ENCODE peak calls at places on chromosomes 7 and 10, in five cellular contexts. R is hepatocyte, G is GM10248, N is MCF 10A, P is K562. V is an unnamed sample.

GRCh38 chr7:27921081-27921836 is 181.3 kb downstream of the TAX1BP1 start:
- DNase-seq in R (peak), G (peak), N (peak), P (peak), V (no peak)

GRCh38 chr10:8230887-8231286 is 176.4 kb downstream of the GATA3 start:
- DNase-seq in R (no peak), G (no peak), N (no peak), P (no peak), V (no peak)

GRCh38 chr7:150947761-150948680 is 30.1 kb downstream of the KCNH2 start:
- DNase-seq in R (no peak), G (no peak), N (no peak), P (peak), V (peak)

GRCh38 chr7:41855798-41856197 is 152.9 kb upstream of the INHBA start:
- DNase-seq in R (no peak), G (no peak), N (peak), P (no peak), V (no peak)

GRCh38 chr7:143405671-143406352 is 2.8 kb downstream of the EPHA1 start:
- DNase-seq in R (no peak), G (no peak), N (no peak), P (no peak), V (no peak)

GRCh38 chr7:26461508-26461907 is 169.8 kb downstream of the SNX10 start:
- DNase-seq in R (no peak), G (no peak), N (no peak), P (no peak), V (no peak)

GRCh38 chr7:23765943-23766342 is 55.9 kb downstream of the STK31 start:
- DNase-seq in R (no peak), G (no peak), N (no peak), P (no peak), V (no peak)

GRCh38 chr10:107034023-107034422 is 130.5 kb downstream of the SORCS1 start:
- DNase-seq in R (no peak), G (no peak), N (no peak), P (no peak), V (no peak)

GRCh38 chr10:62805139-62806092 is 896 bp downstream of the ADO start:
- DNase-seq in R (peak), G (peak), N (peak), P (peak), V (peak)

GRCh38 chr10:683448-684071 is 5.9 kb downstream of the DIP2C start:
- DNase-seq in R (peak), G (no peak), N (peak), P (no peak), V (no peak)
- TF ChIP-seq CTCF in R (no peak), G (no peak), N (no peak), P (no peak), V (no peak)

GRCh38 chr10:116470768-116471415 is 43.2 kb downstream of the PNLIPRP3 start:
- DNase-seq in R (peak), G (no peak), N (peak), P (peak), V (no peak)
- TF ChIP-seq CTCF in R (peak), G (no peak), N (peak), P (no peak), V (peak)

GRCh38 chr7:35727571-35727970 is 32.6 kb upstream of the HERPUD2 start:
- DNase-seq in R (no peak), G (peak), N (peak), P (no peak), V (no peak)
- TF ChIP-seq CTCF in R (no peak), G (peak), N (no peak), P (no peak), V (no peak)

GRCh38 chr10:72258617-72259016 is 15.1 kb upstream of the DDIT4 start:
- DNase-seq in R (no peak), G (no peak), N (no peak), P (no peak), V (no peak)
- TF ChIP-seq CTCF in R (no peak), G (no peak), N (no peak), P (peak), V (no peak)

GRCh38 chr7:51190950-51191349 is 125.7 kb downstream of the COBL start:
- DNase-seq in R (no peak), G (no peak), N (no peak), P (no peak), V (no peak)

GRCh38 chr7:51186531-51186930 is 130.1 kb downstream of the COBL start:
- DNase-seq in R (peak), G (no peak), N (no peak), P (no peak), V (no peak)

GRCh38 chr7:51189777-51190176 is 126.8 kb downstream of the COBL start:
- DNase-seq in R (no peak), G (no peak), N (no peak), P (no peak), V (no peak)

GRCh38 chr7:51188987-51189386 is 127.6 kb downstream of the COBL start:
- DNase-seq in R (no peak), G (no peak), N (no peak), P (no peak), V (no peak)

GRCh38 chr7:51187941-51188340 is 128.7 kb downstream of the COBL start:
- DNase-seq in R (peak), G (no peak), N (no peak), P (no peak), V (no peak)
- TF ChIP-seq CTCF in R (peak), G (no peak), N (no peak), P (peak), V (no peak)

GRCh38 chr7:83484266-83484665 is 164.7 kb downstream of the SEMA3E start:
- DNase-seq in R (no peak), G (no peak), N (no peak), P (no peak), V (no peak)

GRCh38 chr7:83486957-83487356 is 162.0 kb downstream of the SEMA3E start:
- DNase-seq in R (no peak), G (no peak), N (no peak), P (no peak), V (no peak)

GRCh38 chr7:83486536-83486935 is 162.4 kb downstream of the SEMA3E start:
- DNase-seq in R (no peak), G (no peak), N (peak), P (no peak), V (no peak)
- TF ChIP-seq CTCF in R (no peak), G (no peak), N (no peak), P (no peak), V (no peak)

GRCh38 chr7:128954150-128954549 is 16.4 kb downstream of the IRF5 start:
- DNase-seq in R (no peak), G (no peak), N (no peak), P (no peak), V (no peak)

GRCh38 chr7:128957613-128958012 is 19.9 kb downstream of the IRF5 start:
- DNase-seq in R (no peak), G (no peak), N (no peak), P (no peak), V (no peak)

GRCh38 chr7:128959296-128959695 is 21.6 kb downstream of the IRF5 start:
- DNase-seq in R (no peak), G (no peak), N (no peak), P (no peak), V (no peak)

GRCh38 chr7:128955981-128956380 is 18.3 kb downstream of the IRF5 start:
- DNase-seq in R (no peak), G (no peak), N (no peak), P (no peak), V (no peak)

GRCh38 chr7:128954830-128955797 is 17.4 kb downstream of the IRF5 start:
- DNase-seq in R (no peak), G (peak), N (no peak), P (no peak), V (no peak)
- TF ChIP-seq CTCF in R (no peak), G (no peak), N (no peak), P (no peak), V (no peak)

DNA sequence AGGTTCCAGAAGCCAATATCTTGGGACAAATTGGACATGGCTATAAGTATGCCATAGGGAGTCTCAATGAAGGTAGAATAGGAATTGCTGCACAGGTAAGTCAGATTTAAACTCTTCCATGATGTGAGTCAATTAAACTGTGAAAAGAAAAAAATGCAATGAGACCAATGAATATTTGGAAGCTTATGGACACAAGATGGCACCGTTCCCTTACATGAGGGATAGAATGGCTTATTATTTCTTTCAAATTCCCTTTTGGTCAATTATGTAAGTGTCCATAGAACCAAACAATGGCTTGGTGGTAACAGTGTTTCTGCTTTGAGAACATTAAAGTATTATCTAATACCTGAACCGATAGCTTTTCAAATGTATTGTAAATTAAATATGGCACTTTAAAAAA is 35.6 kb downstream of the ACADSB start:
- DNase-seq in R (no peak), G (no peak), N (peak), P (peak), V (no peak)
- TF ChIP-seq CTCF in R (peak), G (no peak), N (peak), P (no peak), V (no peak)

DNA sequence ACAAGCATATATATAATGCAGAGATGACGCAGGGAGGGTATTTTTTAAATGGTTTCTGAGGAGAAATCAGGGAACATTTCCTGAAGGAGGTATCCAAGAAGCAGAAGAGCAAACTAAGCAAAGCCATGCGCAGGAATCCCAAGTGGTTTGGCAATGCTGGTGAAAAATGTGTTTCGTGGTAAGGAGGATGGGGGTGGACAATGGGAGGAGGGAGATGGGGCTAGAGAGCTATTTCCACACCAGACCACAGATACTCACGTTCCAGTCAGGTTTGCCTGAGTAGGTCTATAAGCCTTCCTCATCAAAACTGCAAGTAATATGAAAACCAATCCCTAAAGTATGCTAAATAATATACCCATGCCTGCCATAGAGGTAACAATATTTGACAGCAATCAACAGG is 223.7 kb upstream of the MKLN1 start:
- DNase-seq in R (no peak), G (no peak), N (peak), P (no peak), V (no peak)
- TF ChIP-seq CTCF in R (no peak), G (no peak), N (no peak), P (no peak), V (no peak)

GRCh38 chr10:45235823-45236222 is 79.6 kb downstream of the OR13A1 start:
- DNase-seq in R (no peak), G (no peak), N (peak), P (no peak), V (no peak)

GRCh38 chr10:45227042-45227441 is 88.4 kb downstream of the OR13A1 start:
- DNase-seq in R (no peak), G (no peak), N (no peak), P (no peak), V (no peak)

GRCh38 chr10:45224219-45224841 is 91.1 kb downstream of the OR13A1 start:
- DNase-seq in R (no peak), G (no peak), N (no peak), P (no peak), V (peak)

GRCh38 chr10:45229823-45230222 is 85.6 kb downstream of the OR13A1 start:
- DNase-seq in R (no peak), G (no peak), N (no peak), P (no peak), V (no peak)
- TF ChIP-seq CTCF in R (no peak), G (no peak), N (no peak), P (no peak), V (no peak)